ENCODE peak calls at places on chromosomes 13 and 19, in four cellular contexts. R is GM23248, N is H1, A is fibroblast of lung. V is an unnamed sample.

GRCh38 chr19:56566904-56567273 is 379 bp upstream of the ZNF470 start:
- DNase-seq in N (no peak), A (peak; percentile 44), R (peak; percentile 63), V (no peak)

GRCh38 chr19:17103177-17103576 is 27.6 kb downstream of the MYO9B start:
- DNase-seq in A (peak; percentile 70), R (peak; percentile 52), N (peak; percentile 56), V (no peak)

GRCh38 chr13:100214886-100215285 is 126.0 kb downstream of the PCCA start:
- DNase-seq in N (no peak), R (peak; percentile 47), A (peak; percentile 54), V (no peak)

GRCh38 chr19:3225677-3226093 is 1.2 kb downstream of the CELF5 start:
- DNase-seq in N (no peak), R (no peak), A (no peak), V (no peak)

GRCh38 chr13:72246396-72246795 is 379.4 kb upstream of the DACH1 start:
- DNase-seq in A (no peak), N (no peak), R (no peak), V (no peak)

GRCh38 chr19:52640916-52641315 is 2.8 kb upstream of the ZNF83 start:
- DNase-seq in A (no peak), N (peak; percentile 44), R (peak; percentile 71), V (no peak)

GRCh38 chr13:60629158-60629557 is 232.1 kb downstream of the TDRD3 start:
- DNase-seq in R (no peak), A (no peak), N (peak; percentile 15), V (no peak)

GRCh38 chr19:41735071-41735623 is 20.2 kb upstream of the CEACAM6 start:
- DNase-seq in R (no peak), A (no peak), N (no peak), V (no peak)

GRCh38 chr13:27168870-27169525 is 2.6 kb downstream of the USP12 start:
- DNase-seq in N (no peak), A (no peak), R (peak; percentile 42), V (no peak)

GRCh38 chr13:27171244-27171829 is at the start of gene USP12:
- DNase-seq in R (no peak), A (peak; percentile 16), N (no peak), V (peak; percentile 7)

GRCh38 chr13:27171830-27172494 is 351 bp upstream of the USP12 start:
- DNase-seq in N (no peak), R (peak; percentile 96), A (peak; percentile 91), V (peak; percentile 83)

GRCh38 chr13:27170221-27170520 is 1.4 kb downstream of the USP12 start:
- DNase-seq in A (peak; percentile 79), N (no peak), R (no peak), V (no peak)

DNA sequence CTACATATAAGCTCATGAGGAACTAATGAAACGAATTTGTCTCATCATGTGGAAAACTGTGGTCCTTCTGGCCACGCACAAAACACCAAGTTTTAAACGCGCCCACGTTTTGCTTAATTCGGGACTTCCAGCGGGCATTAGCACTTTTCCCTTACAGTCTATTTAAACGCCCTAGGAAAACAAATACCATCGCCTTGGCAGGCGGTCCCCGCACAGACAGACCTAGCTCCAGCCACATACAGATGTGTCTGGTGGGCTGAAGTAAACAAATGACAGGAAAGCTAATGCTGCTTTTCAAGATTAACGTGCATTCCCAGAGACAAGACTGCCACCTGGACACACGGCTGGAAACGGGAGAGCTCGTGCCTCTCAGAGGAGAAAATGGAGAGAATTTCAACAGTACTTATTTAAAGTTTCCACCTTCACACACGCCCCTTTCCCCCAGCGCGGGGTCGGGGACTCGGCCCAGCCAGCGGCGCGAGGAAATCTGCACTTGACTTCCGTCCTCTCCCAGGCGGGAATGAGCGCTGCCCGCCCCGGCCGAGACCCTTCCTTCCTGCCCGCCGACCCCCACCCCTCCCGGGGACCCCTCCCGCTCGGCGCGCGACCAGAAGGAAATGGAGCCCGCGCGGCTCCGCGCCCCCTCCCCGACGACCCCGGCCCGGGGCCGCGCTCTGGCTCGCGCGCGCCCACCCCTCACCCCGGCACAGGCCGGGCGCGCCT is 929 bp downstream of the USP12 start:
- DNase-seq in N (no peak), A (no peak), R (peak; percentile 87), V (no peak)
- H2AFZ ChIP-seq in N (peak overlapping the region; percentile 5), A (no peak overlapping the region), R (peak overlapping the region; percentile 71), V (no peak overlapping the region)

DNA sequence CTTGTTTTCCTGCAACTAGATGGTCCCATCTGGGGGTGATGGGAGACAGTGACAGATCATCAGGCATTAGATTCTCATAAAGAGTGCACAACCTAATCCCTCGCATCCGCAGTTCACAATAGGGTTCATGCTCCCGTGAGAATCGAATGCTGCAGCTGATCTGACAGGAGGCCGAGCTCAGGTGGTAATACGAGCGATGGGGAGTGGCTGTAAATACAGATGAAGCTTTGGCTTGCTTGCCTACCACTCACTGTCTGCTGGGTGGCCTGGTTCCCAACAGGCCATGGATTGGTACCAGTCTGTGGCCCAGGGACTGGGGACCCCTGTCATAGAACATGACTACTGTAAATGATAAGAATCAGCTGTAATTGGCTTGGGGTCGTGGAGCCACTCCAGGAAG is 28.0 kb downstream of the WDR88 start:
- DNase-seq in R (no peak), A (no peak), N (no peak), V (no peak)
- H2AFZ ChIP-seq in R (no peak overlapping the region), A (no peak overlapping the region), N (no peak overlapping the region), V (peak overlapping the region; percentile 45)

GRCh38 chr19:35142531-35143230 is 374 bp upstream of the FXYD7 start:
- DNase-seq in N (no peak), A (peak; percentile 29), R (no peak), V (peak; percentile 47)
- H2AFZ ChIP-seq in N (no peak overlapping the region), A (no peak overlapping the region), R (no peak overlapping the region), V (peak overlapping the region; percentile 42)

DNA sequence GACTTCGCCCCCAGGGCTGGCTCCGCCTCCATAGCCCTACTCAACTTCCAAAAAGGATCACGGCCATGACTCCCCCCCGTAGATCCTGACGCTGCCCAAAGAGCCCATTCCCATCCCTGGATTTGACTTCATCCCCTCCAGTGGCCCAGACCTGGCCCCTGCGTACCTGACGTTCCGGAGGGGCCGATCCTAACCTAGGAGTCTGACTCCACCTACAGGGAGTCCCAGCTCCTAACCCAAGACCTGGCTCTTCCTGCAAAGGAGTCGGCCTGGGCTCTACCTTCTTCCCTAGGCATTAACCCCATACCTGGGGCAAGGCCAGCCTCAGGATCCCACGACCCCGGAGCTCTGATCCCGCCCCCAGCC is 10.8 kb downstream of the STAP2 start:
- DNase-seq in R (no peak), N (no peak), A (no peak), V (no peak)
- H2AFZ ChIP-seq in R (peak overlapping the region; percentile 76), N (no peak overlapping the region), A (peak overlapping the region; percentile 30), V (peak overlapping the region; percentile 70)

GRCh38 chr19:46788101-46788967 is at the start of gene SLC1A5:
- DNase-seq in N (peak; percentile 95), R (peak; percentile 99), A (peak; percentile 96), V (peak; percentile 98)

GRCh38 chr19:46787040-46787330 is 1.4 kb downstream of the SLC1A5 start:
- DNase-seq in R (no peak), A (no peak), N (no peak), V (no peak)

GRCh38 chr19:46787331-46788100 is 878 bp downstream of the SLC1A5 start:
- DNase-seq in N (no peak), A (peak; percentile 74), R (peak; percentile 84), V (peak; percentile 31)

GRCh38 chr19:46789371-46789770 is 977 bp upstream of the SLC1A5 start:
- DNase-seq in N (no peak), R (no peak), A (no peak), V (no peak)

DNA sequence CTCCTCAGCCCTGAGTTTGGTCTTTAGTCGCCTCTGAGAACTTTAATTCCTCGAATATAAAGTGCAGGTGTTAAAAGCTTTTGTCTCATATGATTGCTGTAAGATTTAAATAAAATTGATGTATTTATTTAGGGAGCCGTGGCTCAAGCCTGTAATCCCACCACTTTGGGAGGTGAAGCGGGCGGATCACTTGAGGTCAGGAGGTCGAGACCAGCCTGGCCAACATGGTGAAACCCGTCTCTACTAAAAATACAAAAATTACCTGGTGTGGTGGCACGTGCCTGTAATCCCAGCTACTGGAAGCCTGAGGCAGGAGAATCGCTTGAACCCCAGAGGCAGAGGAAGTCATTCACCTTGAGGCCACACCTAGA is 559 bp upstream of the SLC1A5 start:
- DNase-seq in A (no peak), R (no peak), N (no peak), V (no peak)
- H2AFZ ChIP-seq in A (no peak overlapping the region), R (no peak overlapping the region), N (no peak overlapping the region), V (peak overlapping the region; percentile 47)